ENCODE peak calls at places on chromosomes 6 and 20, in eight cellular contexts. C is heart right ventricle, K is A549, H is K562, G is H9, M is tibial artery, Y is PC-3, L is esophagus squamous epithelium. R is an unnamed sample.

GRCh38 chr6:131924881-131925474 is 26.2 kb downstream of the CCN2 start:
- DNase-seq in C (no peak), L (no peak), M (no peak), H (no peak), G (no peak), K (peak; percentile 44), Y (peak; percentile 63), R (no peak)

GRCh38 chr6:90351696-90352095 is 55.1 kb upstream of the BACH2 start:
- DNase-seq in Y (no peak), H (no peak), M (no peak), L (no peak), C (no peak), G (no peak), K (no peak), R (no peak)

GRCh38 chr20:62370115-62370806 is 3.1 kb upstream of the LAMA5 start:
- DNase-seq in L (no peak), C (peak; percentile 73), H (peak; percentile 47), Y (peak; percentile 91), G (no peak), M (peak; percentile 83), K (peak; percentile 71), R (no peak)

GRCh38 chr6:35728663-35729348 is 8.0 kb upstream of the ARMC12 start:
- DNase-seq in G (no peak), Y (no peak), K (no peak), H (peak; percentile 43), M (peak; percentile 85), C (peak; percentile 64), L (no peak), R (peak; percentile 82)

GRCh38 chr6:113560908-113561307 is 296.2 kb upstream of the MARCKS start:
- DNase-seq in K (peak; percentile 16), L (no peak), Y (peak; percentile 81), C (no peak), H (no peak), G (no peak), M (no peak), R (no peak)

GRCh38 chr6:113860165-113860955 is 3.2 kb downstream of the MARCKS start:
- DNase-seq in H (no peak), K (peak; percentile 4), M (peak; percentile 67), G (no peak), C (peak; percentile 42), Y (peak; percentile 22), L (no peak), R (no peak)

GRCh38 chr6:38169826-38170526 is 350.4 kb downstream of the ZFAND3 start:
- DNase-seq in Y (no peak), M (no peak), L (no peak), K (no peak), G (peak; percentile 71), H (no peak), C (no peak), R (no peak)

GRCh38 chr6:118893095-118893881 is 664 bp upstream of the ASF1A start:
- DNase-seq in L (no peak), G (peak; percentile 41), K (peak; percentile 16), H (peak; percentile 17), M (peak; percentile 64), C (no peak), Y (peak; percentile 57), R (peak; percentile 32)

GRCh38 chr6:558089-558488 is 98.8 kb downstream of the HUS1B start:
- DNase-seq in H (no peak), Y (peak; percentile 22), G (no peak), C (no peak), M (no peak), L (no peak), K (no peak), R (no peak)

GRCh38 chr20:31562241-31562640 is 42.8 kb upstream of the ID1 start:
- DNase-seq in Y (no peak), G (no peak), H (no peak), M (no peak), L (no peak), C (no peak), K (no peak), R (no peak)

GRCh38 chr20:6769953-6770831 is 2.7 kb downstream of the BMP2 start:
- DNase-seq in H (no peak), Y (no peak), G (peak; percentile 65), K (no peak), M (peak; percentile 75), L (no peak), C (peak; percentile 50), R (peak; percentile 52)

GRCh38 chr6:41941280-41942044 is at the start of gene CCND3:
- DNase-seq in M (peak; percentile 92), Y (peak; percentile 96), G (peak; percentile 79), L (peak; percentile 50), K (peak; percentile 88), C (peak; percentile 95), H (peak; percentile 94), R (peak; percentile 91)

GRCh38 chr6:100719883-100720682 is 161.0 kb downstream of the ASCC3 start:
- DNase-seq in K (peak; percentile 34), G (no peak), M (no peak), Y (peak; percentile 40), C (no peak), L (no peak), H (no peak), R (no peak)

GRCh38 chr6:70520575-70520974 is 46.2 kb upstream of the SDHAF4 start:
- DNase-seq in K (peak; percentile 3), Y (peak; percentile 22), C (no peak), G (no peak), H (no peak), M (no peak), L (no peak), R (no peak)

GRCh38 chr6:143539106-143539505 is 27.6 kb upstream of the FUCA2 start:
- DNase-seq in C (no peak), Y (no peak), G (no peak), M (no peak), L (no peak), K (no peak), H (no peak), R (no peak)

GRCh38 chr6:81214414-81215091 is 537.9 kb downstream of the TENT5A start:
- DNase-seq in G (peak; percentile 26), C (no peak), M (no peak), Y (no peak), H (no peak), K (no peak), L (no peak), R (no peak)

GRCh38 chr20:24782221-24782620 is 166.8 kb upstream of the CST7 start:
- DNase-seq in G (no peak), C (no peak), K (no peak), M (peak; percentile 41), Y (no peak), H (no peak), L (no peak), R (no peak)

GRCh38 chr20:14928083-14928482 is 590.7 kb upstream of the FLRT3 start:
- DNase-seq in C (no peak), G (no peak), M (no peak), K (peak; percentile 19), H (no peak), Y (peak; percentile 53), L (no peak), R (no peak)

DNA sequence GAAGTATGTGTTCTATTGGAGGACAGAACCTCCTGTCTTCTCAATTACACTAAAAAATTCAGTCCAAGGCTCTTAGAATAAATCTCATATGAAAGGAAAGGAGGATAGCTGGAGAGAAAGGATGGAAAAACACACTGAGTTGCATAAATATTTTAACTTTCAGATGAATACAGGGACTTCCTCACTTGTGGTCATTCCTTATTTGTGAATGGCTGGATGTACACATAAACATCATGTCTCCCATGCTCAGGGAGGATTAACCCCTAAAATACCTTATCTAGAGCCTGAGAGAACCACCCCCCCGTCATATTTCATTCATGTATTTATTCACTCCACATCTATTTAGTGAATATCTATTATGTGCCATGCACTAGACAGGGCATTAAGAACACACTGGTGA is 217.6 kb upstream of the CITED2 start:
- DNase-seq in H (no peak), M (no peak), Y (no peak), K (no peak), G (no peak), L (no peak), C (no peak), R (no peak)
- H3K27ac ChIP-seq in H (no peak overlapping the region), M (peak overlapping the region; percentile 66), Y (no peak overlapping the region), K (no peak overlapping the region), G (no peak overlapping the region), L (peak overlapping the region; percentile 22), C (no peak overlapping the region), R (no peak overlapping the region)

DNA sequence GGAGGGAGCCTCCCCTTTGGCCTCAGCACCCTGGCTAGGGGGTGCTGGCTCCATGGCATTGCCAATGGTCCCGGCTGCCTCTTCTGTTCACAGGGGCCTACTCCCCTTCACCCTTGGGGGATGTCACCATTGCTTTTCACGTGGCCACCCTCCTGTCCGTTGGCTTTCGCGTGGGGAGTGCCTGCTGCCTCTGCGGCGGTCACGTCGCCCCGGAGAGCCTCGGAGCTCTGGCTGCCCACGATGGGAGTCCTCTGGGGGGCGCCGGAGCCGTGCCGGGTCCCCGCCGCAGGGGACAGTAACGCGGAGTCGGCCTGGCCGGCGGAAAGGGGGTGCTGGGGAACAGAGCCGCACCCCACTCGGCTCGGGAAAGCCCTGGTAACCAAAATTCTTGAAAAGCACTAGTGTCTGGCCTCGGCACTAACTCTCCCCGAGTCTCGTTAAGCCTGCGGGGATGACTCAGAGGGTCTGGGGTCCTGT is 661 bp upstream of the HEBP2 start:
- DNase-seq in Y (no peak), K (peak; percentile 18), H (peak; percentile 79), L (no peak), G (peak; percentile 51), C (peak; percentile 60), M (peak; percentile 74), R (peak; percentile 39)
- TF ChIP-seq CTCF in Y (peak; percentile 34), K (no peak), H (peak; percentile 26), L (no peak), G (peak; percentile 18), C (peak; percentile 32), M (no peak), R (no peak)

DNA sequence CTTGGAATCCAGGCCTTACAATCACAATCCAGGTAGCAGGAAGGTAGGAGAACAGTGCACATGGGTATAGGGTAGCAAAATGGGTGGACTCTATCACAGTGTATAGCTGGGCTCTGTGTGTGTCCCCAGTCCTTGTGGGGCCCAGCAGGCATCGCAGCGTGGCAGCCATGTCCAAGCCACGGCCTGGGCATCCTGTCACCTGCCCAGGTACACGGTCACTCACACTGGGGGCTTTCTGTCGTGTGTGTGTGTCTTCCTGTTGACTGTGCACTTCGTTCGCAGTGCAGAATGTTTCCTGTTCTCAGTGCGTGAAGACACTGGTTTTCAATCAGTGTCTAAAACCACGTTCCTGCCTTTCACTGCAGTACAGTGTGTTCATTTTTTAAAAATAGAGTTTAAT is 523.2 kb upstream of the JARID2 start:
- DNase-seq in K (no peak), G (no peak), M (no peak), L (no peak), C (no peak), Y (no peak), H (no peak), R (no peak)
- H3K27ac ChIP-seq in K (no peak overlapping the region), G (no peak overlapping the region), M (no peak overlapping the region), L (peak overlapping the region; percentile 21), C (no peak overlapping the region), Y (no peak overlapping the region), H (no peak overlapping the region), R (no peak overlapping the region)

DNA sequence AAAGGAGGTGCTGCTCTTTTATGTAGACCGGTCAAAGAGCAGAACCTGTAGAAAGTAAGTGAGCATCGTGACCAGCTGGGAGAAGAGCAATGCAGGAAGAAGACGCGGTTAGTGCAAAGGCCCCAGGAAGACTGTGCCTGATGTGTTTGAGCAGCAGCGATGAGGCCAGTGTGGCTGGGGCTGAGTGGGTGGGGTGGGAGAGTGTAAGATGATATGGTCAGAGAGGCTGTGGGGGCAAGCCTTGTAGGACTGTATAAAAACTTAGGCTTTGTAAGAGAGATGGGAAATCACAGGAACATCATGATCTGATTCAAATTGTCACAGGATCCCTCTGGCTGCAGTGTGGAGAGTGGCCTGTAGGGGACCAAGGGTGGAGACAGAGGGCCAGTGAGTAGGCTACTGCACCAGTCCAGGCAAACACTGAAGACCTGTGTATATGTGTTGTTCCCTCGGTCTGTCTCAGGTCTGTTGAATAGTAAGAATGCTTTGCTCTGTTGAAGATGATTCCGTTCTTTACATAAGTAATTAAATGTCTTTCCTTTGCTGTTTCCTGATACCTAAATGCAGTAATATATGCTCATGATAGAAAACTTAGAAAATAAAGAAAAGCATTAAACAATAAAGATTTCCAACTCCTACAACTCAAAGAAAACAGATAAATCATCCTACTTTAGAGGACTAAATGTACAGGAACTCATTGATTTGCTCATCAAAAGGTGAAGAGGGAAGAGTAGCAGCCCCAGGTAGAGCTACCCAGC is 23.6 kb upstream of the WFDC2 start:
- DNase-seq in M (no peak), H (peak; percentile 67), G (peak; percentile 65), C (no peak), K (peak; percentile 59), Y (peak; percentile 76), L (no peak), R (no peak)
- TF ChIP-seq CTCF in M (no peak), H (peak; percentile 74), G (peak; percentile 75), C (peak; percentile 57), K (peak; percentile 43), Y (peak; percentile 82), L (peak; percentile 15), R (no peak)